ENCODE peak calls at places on chromosomes 16 and 17, in ten cellular contexts. D is brain microvascular endothelial cell, J is astrocyte of the cerebellum, H is AG04449, K is cardiac fibroblast, L is psoas muscle, A is BJ, G is upper lobe of right lung, X is A673, T is kidney epithelial cell. U is an unnamed sample.
A peak's percentile ranks its signal among the peaks of the same experiment; 100 is the strongest.

GRCh38 chr17:28841901-28842281 is 699 bp downstream of the FAM222B start:
- DNase-seq in D (no peak), J (no peak), H (no peak), K (peak; percentile 7), L (no peak), A (no peak), G (no peak), X (no peak), T (no peak), U (no peak)

GRCh38 chr17:32298298-32298697 is 32.7 kb downstream of the RHBDL3 start:
- DNase-seq in D (no peak), J (no peak), H (no peak), K (no peak), L (no peak), A (no peak), G (no peak), X (no peak), T (no peak), U (no peak)

GRCh38 chr17:39800540-39800939 is 62.8 kb downstream of the GRB7 start:
- DNase-seq in D (no peak), J (no peak), H (no peak), K (peak; percentile 28), L (no peak), A (no peak), G (no peak), X (no peak), T (no peak), U (no peak)

GRCh38 chr17:78723001-78723796 is 58.9 kb downstream of the CYTH1 start:
- DNase-seq in D (no peak), J (no peak), H (no peak), K (no peak), L (peak; percentile 68), A (no peak), G (no peak), X (peak; percentile 82), T (no peak), U (no peak)

GRCh38 chr16:83928341-83929055 is 24.5 kb upstream of the OSGIN1 start:
- DNase-seq in D (peak; percentile 43), J (no peak), H (peak; percentile 64), K (peak; percentile 73), L (no peak), A (peak; percentile 19), G (no peak), X (no peak), T (peak; percentile 65), U (no peak)

GRCh38 chr16:60651351-60651750 is 1384.9 kb downstream of the CDH8 start:
- DNase-seq in D (no peak), J (no peak), H (no peak), K (no peak), L (no peak), A (no peak), G (no peak), X (no peak), T (no peak), U (no peak)

GRCh38 chr16:15457958-15458357 is 23.6 kb downstream of the BMERB1 start:
- DNase-seq in D (no peak), J (no peak), H (no peak), K (no peak), L (no peak), A (no peak), G (no peak), X (no peak), T (no peak), U (no peak)

GRCh38 chr17:64554028-64554637 is 47.4 kb downstream of the CEP95 start:
- DNase-seq in D (no peak), J (no peak), H (no peak), K (no peak), L (no peak), A (no peak), G (no peak), X (no peak), T (no peak), U (no peak)

GRCh38 chr17:80034977-80035686 is 540 bp downstream of the TBC1D16 start:
- DNase-seq in D (peak; percentile 20), J (no peak), H (no peak), K (peak; percentile 45), L (no peak), A (no peak), G (peak; percentile 76), X (peak; percentile 54), T (no peak), U (no peak)

GRCh38 chr17:13885953-13886889 is 183.1 kb upstream of the COX10 start:
- DNase-seq in D (no peak), J (no peak), H (no peak), K (no peak), L (no peak), A (no peak), G (no peak), X (no peak), T (no peak), U (peak; percentile 5)

GRCh38 chr17:36590082-36590481 is 1.6 kb upstream of the DHRS11 start:
- DNase-seq in D (no peak), J (no peak), H (no peak), K (no peak), L (no peak), A (no peak), G (no peak), X (no peak), T (no peak), U (no peak)

GRCh38 chr17:49001671-49002070 is 4.5 kb downstream of the IGF2BP1 start:
- DNase-seq in D (no peak), J (no peak), H (no peak), K (no peak), L (no peak), A (no peak), G (no peak), X (no peak), T (no peak), U (no peak)
- H3K4me3 ChIP-seq in D (peak overlapping the region; percentile 93), J (no peak overlapping the region), H (peak overlapping the region; percentile 31), K (peak overlapping the region; percentile 25), L (no peak overlapping the region), A (no peak overlapping the region), G (no peak overlapping the region), X (peak overlapping the region; percentile 97), T (no peak overlapping the region), U (no peak overlapping the region)

GRCh38 chr16:67167588-67167987 is 2.8 kb upstream of the NOL3 start:
- DNase-seq in D (no peak), J (no peak), H (no peak), K (no peak), L (no peak), A (no peak), G (no peak), X (no peak), T (no peak), U (no peak)

GRCh38 chr16:67166883-67167168 is 2.3 kb downstream of the HSF4 start:
- DNase-seq in D (no peak), J (no peak), H (no peak), K (no peak), L (no peak), A (no peak), G (no peak), X (no peak), T (no peak), U (no peak)

GRCh38 chr16:67165121-67166034 is 833 bp downstream of the HSF4 start:
- DNase-seq in D (no peak), J (no peak), H (no peak), K (no peak), L (no peak), A (no peak), G (no peak), X (no peak), T (no peak), U (no peak)

GRCh38 chr16:67164599-67165061 is at the start of gene HSF4:
- DNase-seq in D (no peak), J (no peak), H (no peak), K (peak; percentile 18), L (peak; percentile 89), A (no peak), G (peak; percentile 90), X (no peak), T (no peak), U (no peak)

GRCh38 chr16:67166035-67166882 is 1.7 kb downstream of the HSF4 start:
- DNase-seq in D (no peak), J (no peak), H (no peak), K (no peak), L (no peak), A (no peak), G (no peak), X (no peak), T (no peak), U (no peak)
- TF ChIP-seq CTCF in D (no peak), J (no peak), H (no peak), K (no peak), L (no peak), A (no peak), G (no peak), X (no peak), T (no peak), U (no peak)

DNA sequence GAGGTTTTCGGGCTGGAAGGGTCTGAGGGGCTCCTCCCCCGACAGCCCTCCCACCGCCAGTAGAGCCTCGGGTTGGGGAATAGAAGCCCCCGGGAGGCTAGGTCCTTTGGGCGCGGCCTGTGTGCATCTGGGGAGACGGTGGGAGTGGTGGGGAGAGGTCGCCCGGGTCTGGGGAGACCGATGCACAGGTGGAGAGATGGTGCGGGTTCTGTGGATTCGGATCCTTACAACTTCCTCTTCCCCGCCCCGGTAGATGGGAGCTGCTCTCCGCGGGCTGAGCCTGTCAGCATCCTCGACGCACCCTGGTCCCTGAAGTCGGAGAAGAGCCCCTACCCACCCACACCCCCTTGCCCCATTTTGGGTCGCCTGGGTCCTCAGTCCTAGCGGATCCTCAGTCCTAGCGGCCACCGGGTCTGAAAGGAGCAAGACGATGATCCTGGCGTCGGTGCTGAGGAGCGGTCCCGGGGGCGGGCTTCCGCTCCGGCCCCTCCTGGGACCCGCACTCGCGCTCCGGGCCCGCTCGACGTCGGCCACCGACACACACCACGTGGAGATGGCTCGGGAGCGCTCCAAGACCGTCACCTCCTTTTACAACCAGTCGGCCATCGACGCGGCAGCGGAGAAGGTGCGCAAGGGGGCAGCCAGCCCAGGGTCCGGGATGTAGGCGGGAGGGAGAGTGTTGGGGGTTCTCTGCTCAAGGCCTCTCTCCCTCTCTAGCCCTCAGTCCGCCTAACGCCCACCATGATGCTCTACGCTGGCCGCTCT is 790 bp downstream of the BCKDK start:
- DNase-seq in D (no peak), J (no peak), H (no peak), K (no peak), L (no peak), A (no peak), G (no peak), X (no peak), T (no peak), U (no peak)
- H3K4me3 ChIP-seq in D (peak overlapping the region; percentile 85), J (peak overlapping the region; percentile 98), H (peak overlapping the region; percentile 77), K (peak overlapping the region; percentile 95), L (peak overlapping the region; percentile 86), A (peak overlapping the region; percentile 95), G (peak overlapping the region; percentile 95), X (peak overlapping the region; percentile 96), T (peak overlapping the region; percentile 98), U (peak overlapping the region; percentile 94)

DNA sequence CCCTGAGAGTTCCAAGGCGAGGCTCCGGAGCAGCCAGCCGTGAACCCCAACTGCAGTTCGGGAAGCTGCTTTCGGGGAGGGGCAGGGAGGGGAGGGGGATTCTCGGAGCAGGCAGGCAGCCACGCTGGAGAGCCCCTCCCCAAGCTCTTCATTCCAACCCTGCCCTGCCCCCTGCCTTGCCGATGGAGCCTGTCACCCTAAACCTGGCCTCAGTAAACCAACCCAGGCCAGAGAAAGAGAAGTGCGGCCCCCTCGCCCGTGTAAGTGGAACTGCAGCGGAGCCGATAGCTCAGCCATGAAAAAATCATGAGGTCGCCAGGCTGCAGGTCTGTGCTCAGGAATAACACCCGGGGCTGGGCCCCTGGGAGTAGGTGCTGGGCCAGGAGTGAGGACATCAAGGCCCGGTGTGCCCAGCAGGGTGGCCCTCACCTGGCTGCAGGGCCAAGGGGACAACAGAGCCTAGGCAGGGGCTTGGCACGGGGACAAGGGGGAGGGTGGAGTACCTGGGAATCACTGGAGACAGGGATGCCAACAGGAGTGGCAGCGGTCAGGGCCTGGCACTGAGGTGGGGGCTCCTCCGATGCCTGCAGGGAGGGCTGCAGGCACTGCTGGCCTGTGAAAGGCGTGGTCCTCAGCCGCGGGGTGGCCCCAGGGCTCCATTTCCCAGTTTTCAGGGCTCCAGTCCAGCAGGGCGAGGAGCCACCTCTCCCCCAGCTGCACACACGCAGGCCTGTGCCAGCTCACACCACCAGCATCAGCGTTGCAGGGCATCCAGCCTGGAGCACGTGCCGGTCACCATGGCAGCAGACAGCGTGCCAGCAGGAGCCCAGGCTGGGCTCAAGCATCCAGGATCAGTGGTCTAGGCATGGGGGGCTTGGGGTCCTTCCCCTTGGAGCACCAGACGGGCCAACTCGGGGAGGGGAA is 4.8 kb upstream of the FSCN2 start:
- DNase-seq in D (no peak), J (no peak), H (no peak), K (no peak), L (no peak), A (no peak), G (no peak), X (peak; percentile 53), T (no peak), U (no peak)
- TF ChIP-seq CTCF in D (peak; percentile 66), J (peak; percentile 53), H (peak; percentile 17), K (peak; percentile 14), L (no peak), A (peak; percentile 29), G (peak; percentile 9), X (peak; percentile 24), T (peak; percentile 68), U (no peak)

U was measured in HFF-Myc.